ENCODE peak calls at places on chromosomes 2 and 18, in nine cellular contexts. N is activated naive CD4-positive, alpha-beta T cell; F is GM10248; J is activated effector memory CD4-positive, alpha-beta T cell treated with anti-CD3 and anti-CD28 coated beads, Interleukin-2, amount 50 U/mL, for 16 hours; I is sciatic nerve; R is NCI-H1092; W is Peyer's patch; G is frontal cortex; P is stimulated activated CD8-positive, alpha-beta memory T cell treated with anti-CD3 and anti-CD28 coated beads, Interleukin-15, amount 100 ng/mL, for 48 hours. B is an unnamed sample.

GRCh38 chr2:182650704-182651103 is 65.4 kb upstream of the DNAJC10 start:
- DNase-seq in N (no peak), P (no peak), I (no peak), F (no peak), G (peak), J (no peak), R (no peak), W (no peak), B (no peak)

GRCh38 chr2:159442159-159442852 is 155.8 kb upstream of the WDSUB1 start:
- DNase-seq in I (no peak), G (no peak), P (no peak), J (no peak), R (no peak), W (no peak), N (no peak), F (no peak), B (no peak)

GRCh38 chr2:53826587-53827397 is 33.0 kb downstream of the GPR75 start:
- DNase-seq in I (no peak), N (no peak), R (no peak), F (no peak), J (no peak), P (no peak), G (peak), W (no peak), B (no peak)

GRCh38 chr2:136384541-136385303 is 266.8 kb upstream of the CXCR4 start:
- DNase-seq in P (no peak), F (peak), J (peak), R (peak), N (no peak), I (no peak), G (peak), W (peak), B (no peak)

GRCh38 chr2:25268136-25268535 is 73.6 kb downstream of the DNMT3A start:
- DNase-seq in P (no peak), J (no peak), W (no peak), N (no peak), I (no peak), R (no peak), G (no peak), F (no peak), B (no peak)

GRCh38 chr2:120732506-120733237 is 3.0 kb upstream of the GLI2 start:
- DNase-seq in N (no peak), I (no peak), F (no peak), W (no peak), R (no peak), J (no peak), G (no peak), P (no peak), B (no peak)

GRCh38 chr2:144374163-144374661 is 145.7 kb downstream of the ZEB2 start:
- DNase-seq in J (no peak), F (peak), G (no peak), R (no peak), P (no peak), W (no peak), N (no peak), I (no peak), B (no peak)

GRCh38 chr18:58223717-58224424 is 179.8 kb downstream of the NEDD4L start:
- DNase-seq in J (no peak), W (no peak), P (no peak), R (peak), N (no peak), G (peak), I (no peak), F (no peak), B (no peak)

GRCh38 chr2:6692819-6693218 is 172.9 kb downstream of the CMPK2 start:
- DNase-seq in P (no peak), R (no peak), J (no peak), N (no peak), G (no peak), F (no peak), W (no peak), I (no peak), B (no peak)

GRCh38 chr18:68438983-68439382 is 275.9 kb downstream of the TMX3 start:
- DNase-seq in R (no peak), N (no peak), W (no peak), F (no peak), J (no peak), P (no peak), I (no peak), G (no peak), B (no peak)

GRCh38 chr18:47772374-47773248 is 157.8 kb downstream of the SMAD2 start:
- DNase-seq in G (no peak), P (peak), I (peak), J (peak), W (peak), F (peak), R (no peak), N (peak), B (no peak)

GRCh38 chr2:172108587-172108930 is 5.9 kb upstream of the DLX2 start:
- DNase-seq in R (no peak), W (no peak), P (no peak), J (peak), N (no peak), I (no peak), F (peak), G (no peak), B (no peak)

GRCh38 chr18:50286391-50287027 is 983 bp downstream of the CXXC1 start:
- DNase-seq in I (no peak), J (no peak), N (no peak), R (no peak), G (no peak), W (peak), F (no peak), P (peak), B (no peak)

GRCh38 chr2:204332706-204333105 is 212.6 kb upstream of the PARD3B start:
- DNase-seq in G (no peak), R (no peak), I (no peak), J (no peak), N (no peak), F (no peak), P (no peak), W (no peak), B (no peak)

GRCh38 chr2:168466834-168467565 is 10.9 kb downstream of the CERS6 start:
- DNase-seq in P (no peak), W (no peak), N (no peak), F (no peak), I (no peak), R (no peak), G (no peak), J (no peak), B (no peak)

GRCh38 chr18:73087291-73087977 is 219.6 kb upstream of the NETO1 start:
- DNase-seq in J (no peak), P (no peak), I (no peak), R (no peak), F (no peak), N (no peak), G (no peak), W (no peak), B (no peak)

GRCh38 chr2:240567872-240568677 is at the start of gene RNPEPL1:
- DNase-seq in I (peak), G (peak), W (peak), P (no peak), R (no peak), F (peak), N (no peak), J (peak), B (no peak)

GRCh38 chr2:145012214-145012670 is 492.3 kb upstream of the ZEB2 start:
- DNase-seq in R (no peak), G (no peak), P (no peak), N (no peak), W (no peak), F (no peak), I (no peak), J (no peak), B (no peak)

GRCh38 chr18:55778731-55779460 is 190.9 kb upstream of the TCF4 start:
- DNase-seq in R (no peak), I (no peak), P (no peak), J (no peak), N (no peak), W (no peak), G (no peak), F (no peak), B (no peak)

GRCh38 chr2:169799555-169799954 is 884 bp downstream of the SSB start:
- DNase-seq in W (no peak), N (no peak), P (no peak), F (no peak), R (no peak), I (no peak), J (no peak), G (no peak), B (no peak)

GRCh38 chr18:56563568-56563967 is 74.8 kb downstream of the TXNL1 start:
- DNase-seq in N (no peak), W (no peak), J (no peak), F (no peak), I (no peak), P (no peak), G (no peak), R (peak), B (peak)